ENCODE peak calls at places on chromosome 21, in ten cellular contexts. B is activated CD8-positive, alpha-beta memory T cell treated with anti-CD3 and anti-CD28 coated beads for 1 hour; C is A549; P is activated B cell treated with CpG ODN at 0.5 μM for 24 hours; Z is T-helper 1 cell; W is fibroblast of pulmonary artery; I is activated CD4-positive, alpha-beta T cell treated with anti-CD3 and anti-CD28 coated beads for 36 hours; M is left colon; N is germinal center; L is stimulated activated CD8-positive, alpha-beta memory T cell treated with anti-CD3 and anti-CD28 coated beads, Interleukin-4, amount 100 ng/mL, for 1 hour. O is an unnamed sample.

GRCh38 chr21:39336457-39337008 is 12.4 kb downstream of the HMGN1 start:
- DNase-seq in B (no peak), C (no peak), P (no peak), Z (no peak), W (no peak), I (no peak), M (no peak), N (no peak), L (no peak), O (no peak)

GRCh38 chr21:34670962-34671348 is 2.2 kb downstream of the CLIC6 start:
- DNase-seq in B (no peak), C (no peak), P (no peak), Z (no peak), W (no peak), I (no peak), M (no peak), N (no peak), L (no peak), O (no peak)

GRCh38 chr21:44914176-44914874 is 6.4 kb downstream of the ITGB2 start:
- DNase-seq in B (no peak), C (no peak), P (peak; percentile 47), Z (peak; percentile 38), W (no peak), I (peak; percentile 78), M (no peak), N (peak; percentile 49), L (no peak), O (no peak)

GRCh38 chr21:40383951-40384350 is 463.0 kb downstream of the DSCAM start:
- DNase-seq in B (no peak), C (no peak), P (no peak), Z (no peak), W (no peak), I (no peak), M (no peak), N (no peak), L (no peak), O (no peak)

GRCh38 chr21:32335601-32336575 is 37.2 kb downstream of the MRAP start:
- DNase-seq in B (no peak), C (no peak), P (no peak), Z (no peak), W (peak; percentile 34), I (no peak), M (no peak), N (no peak), L (no peak), O (no peak)

GRCh38 chr21:37861561-37861960 is 54.7 kb downstream of the KCNJ6 start:
- DNase-seq in B (no peak), C (no peak), P (no peak), Z (no peak), W (no peak), I (no peak), M (no peak), N (no peak), L (no peak), O (no peak)

GRCh38 chr21:41633627-41634026 is 125.7 kb upstream of the TMPRSS2 start:
- DNase-seq in B (no peak), C (no peak), P (no peak), Z (no peak), W (no peak), I (no peak), M (no peak), N (no peak), L (no peak), O (no peak)

GRCh38 chr21:16573581-16573980 is 843.8 kb downstream of the USP25 start:
- DNase-seq in B (no peak), C (no peak), P (no peak), Z (no peak), W (peak; percentile 82), I (no peak), M (no peak), N (no peak), L (no peak), O (no peak)

GRCh38 chr21:35352066-35352770 is 303.1 kb upstream of the RUNX1 start:
- DNase-seq in B (no peak), C (no peak), P (no peak), Z (no peak), W (peak; percentile 75), I (no peak), M (no peak), N (no peak), L (no peak), O (no peak)

GRCh38 chr21:33843216-33843615 is 72.4 kb downstream of the ATP5PO start:
- DNase-seq in B (no peak), C (no peak), P (no peak), Z (no peak), W (no peak), I (no peak), M (no peak), N (no peak), L (no peak), O (no peak)

GRCh38 chr21:31117046-31117916 is 79.0 kb upstream of the KRTAP19-8 start:
- DNase-seq in B (no peak), C (no peak), P (no peak), Z (no peak), W (peak; percentile 71), I (peak; percentile 32), M (no peak), N (no peak), L (no peak), O (peak; percentile 7)

GRCh38 chr21:43734830-43735229 is 15.9 kb downstream of the PDXK start:
- DNase-seq in B (no peak), C (no peak), P (no peak), Z (no peak), W (peak; percentile 50), I (no peak), M (no peak), N (no peak), L (no peak), O (no peak)

GRCh38 chr21:44742418-44743153 is 31.2 kb upstream of the TSPEAR start:
- DNase-seq in B (no peak), C (peak; percentile 33), P (no peak), Z (no peak), W (peak; percentile 21), I (no peak), M (no peak), N (no peak), L (no peak), O (no peak)

GRCh38 chr21:43020177-43020576 is 45.8 kb downstream of the PKNOX1 start:
- DNase-seq in B (no peak), C (no peak), P (no peak), Z (no peak), W (no peak), I (no peak), M (no peak), N (no peak), L (no peak), O (no peak)

GRCh38 chr21:44427241-44428120 is 27.8 kb upstream of the LRRC3 start:
- DNase-seq in B (no peak), C (no peak), P (no peak), Z (no peak), W (no peak), I (no peak), M (peak; percentile 52), N (no peak), L (no peak), O (no peak)

GRCh38 chr21:27694667-27695066 is 727.8 kb upstream of the ADAMTS5 start:
- DNase-seq in B (no peak), C (no peak), P (no peak), Z (no peak), W (no peak), I (no peak), M (no peak), N (no peak), L (no peak), O (no peak)

GRCh38 chr21:36966846-36967657 is 583 bp upstream of the HLCS start:
- DNase-seq in B (no peak), C (no peak), P (no peak), Z (no peak), W (no peak), I (no peak), M (no peak), N (no peak), L (no peak), O (no peak)

GRCh38 chr21:14739590-14739989 is 193.5 kb upstream of the SAMSN1 start:
- DNase-seq in B (no peak), C (no peak), P (no peak), Z (no peak), W (no peak), I (no peak), M (no peak), N (no peak), L (no peak), O (no peak)

GRCh38 chr21:38861989-38862683 is 56.4 kb downstream of the ETS2 start:
- DNase-seq in B (no peak), C (no peak), P (peak; percentile 39), Z (no peak), W (no peak), I (no peak), M (no peak), N (peak; percentile 67), L (no peak), O (no peak)

GRCh38 chr21:44378646-44379581 is 25.5 kb downstream of the TRPM2 start:
- DNase-seq in B (no peak), C (no peak), P (no peak), Z (no peak), W (no peak), I (no peak), M (no peak), N (no peak), L (no peak), O (no peak)

O was measured in Panc1.